ENCODE peak calls at places on chromosomes 13 and 19, in five cellular contexts. C is anterior cingulate cortex; O is PC-3; H is left cardiac atrium; Z is activated CD4-positive, alpha-beta T cell treated with anti-CD3 and anti-CD28 coated beads for 4 hours. L is an unnamed sample.
A peak's percentile ranks its signal among the peaks of the same experiment; 100 is the strongest.

GRCh38 chr13:98222081-98222554 is 45.0 kb upstream of the RNF113B start:
- DNase-seq in C (no peak), O (peak; percentile 30), H (no peak), Z (no peak), L (no peak)

GRCh38 chr13:40591091-40591490 is 75.3 kb downstream of the FOXO1 start:
- DNase-seq in C (no peak), O (no peak), H (no peak), Z (no peak), L (no peak)

GRCh38 chr13:65638572-65639168 is 1591.5 kb downstream of the PCDH9 start:
- DNase-seq in C (no peak), O (peak; percentile 56), H (no peak), Z (no peak), L (no peak)

GRCh38 chr13:41960195-41960699 is 662 bp downstream of the VWA8 start:
- DNase-seq in C (no peak), O (peak; percentile 9), H (no peak), Z (no peak), L (no peak)

GRCh38 chr19:47096721-47097120 is 16.9 kb downstream of the ZC3H4 start:
- DNase-seq in C (no peak), O (no peak), H (peak; percentile 35), Z (no peak), L (no peak)

GRCh38 chr13:111115841-111116500 is 861 bp downstream of the ARHGEF7 start:
- DNase-seq in C (no peak), O (peak; percentile 42), H (peak; percentile 66), Z (no peak), L (no peak)

GRCh38 chr19:8631425-8631819 is 989 bp downstream of the NFILZ start:
- DNase-seq in C (no peak), O (no peak), H (peak; percentile 50), Z (no peak), L (no peak)

GRCh38 chr19:30228726-30229523 is 143.3 kb upstream of the ZNF536 start:
- DNase-seq in C (no peak), O (no peak), H (no peak), Z (no peak), L (no peak)

GRCh38 chr13:29844441-29844840 is 6.0 kb downstream of the UBL3 start:
- DNase-seq in C (no peak), O (no peak), H (no peak), Z (no peak), L (no peak)

GRCh38 chr13:38951525-38952313 is 38.9 kb downstream of the STOML3 start:
- DNase-seq in C (no peak), O (no peak), H (peak; percentile 66), Z (no peak), L (no peak)

GRCh38 chr19:33429891-33430673 is 56.6 kb downstream of the CEBPG start:
- DNase-seq in C (no peak), O (no peak), H (peak; percentile 12), Z (no peak), L (no peak)

GRCh38 chr19:40365613-40366401 is 17.3 kb downstream of the PLD3 start:
- DNase-seq in C (peak; percentile 48), O (peak; percentile 65), H (peak; percentile 75), Z (no peak), L (peak; percentile 74)

GRCh38 chr13:90201676-90202425 is 1145.6 kb upstream of the MIR17HG start:
- DNase-seq in C (no peak), O (no peak), H (no peak), Z (no peak), L (no peak)

GRCh38 chr13:75250526-75251183 is 231.3 kb downstream of the TBC1D4 start:
- DNase-seq in C (no peak), O (no peak), H (no peak), Z (no peak), L (no peak)

GRCh38 chr19:21934593-21934992 is 76.2 kb downstream of the ZNF208 start:
- DNase-seq in C (no peak), O (no peak), H (no peak), Z (no peak), L (no peak)

GRCh38 chr13:74678308-74678958 is 544.2 kb upstream of the KLF12 start:
- DNase-seq in C (no peak), O (no peak), H (no peak), Z (no peak), L (no peak)

GRCh38 chr19:48726573-48726972 is 7.0 kb upstream of the MAMSTR start:
- DNase-seq in C (no peak), O (no peak), H (no peak), Z (no peak), L (no peak)

GRCh38 chr19:44968670-44969069 is 13.5 kb downstream of the CLPTM1 start:
- DNase-seq in C (no peak), O (no peak), H (no peak), Z (no peak), L (no peak)

GRCh38 chr13:114311908-114312307 is 2.4 kb upstream of the CHAMP1 start:
- DNase-seq in C (no peak), O (no peak), H (no peak), Z (no peak), L (no peak)

GRCh38 chr13:33875658-33876401 is 57.9 kb downstream of the RFC3 start:
- DNase-seq in C (no peak), O (no peak), H (no peak), Z (no peak), L (no peak)

GRCh38 chr13:34678154-34678553 is 263.9 kb upstream of the NBEA start:
- DNase-seq in C (no peak), O (peak; percentile 77), H (no peak), Z (no peak), L (no peak)

GRCh38 chr13:33893559-33893958 is 75.6 kb downstream of the RFC3 start:
- DNase-seq in C (no peak), O (no peak), H (no peak), Z (no peak), L (no peak)

GRCh38 chr13:110711778-110712070 is 1.8 kb upstream of the ING1 start:
- DNase-seq in C (no peak), O (no peak), H (no peak), Z (no peak), L (no peak)

GRCh38 chr19:43441736-43442135 is 23.7 kb downstream of the LYPD3 start:
- DNase-seq in C (no peak), O (no peak), H (no peak), Z (no peak), L (no peak)

GRCh38 chr13:61768175-61768574 is 352.5 kb upstream of the PCDH20 start:
- DNase-seq in C (no peak), O (no peak), H (no peak), Z (no peak), L (no peak)

GRCh38 chr19:46068345-46069258 is 27.8 kb upstream of the IGFL4 start:
- DNase-seq in C (no peak), O (peak; percentile 94), H (no peak), Z (no peak), L (no peak)